ENCODE peak calls at places on chromosomes 7 and 10, in eight cellular contexts. N is transverse colon; R is stomach; P is CD4-positive, CD25-positive, alpha-beta regulatory T cell; M is A673; V is heart right ventricle; B is A549; X is left ventricle myocardium inferior. G is an unnamed sample. For H3K4me1 and H3K9me3, the result is how much of the 10 kb centered on the place peaks cover.

GRCh38 chr7:23981314-23981713 is 271.3 kb downstream of the STK31 start:
- DNase-seq in N (no peak), R (no peak), P (no peak), M (no peak), V (no peak), B (no peak), X (no peak), G (no peak)

GRCh38 chr7:40697653-40698052 is 562.8 kb downstream of the SUGCT start:
- DNase-seq in N (no peak), R (no peak), P (no peak), M (no peak), V (no peak), B (no peak), X (no peak), G (no peak)

GRCh38 chr10:110867807-110868465 is 3.8 kb upstream of the PDCD4 start:
- DNase-seq in N (no peak), R (no peak), P (no peak), M (no peak), V (no peak), B (no peak), X (no peak), G (no peak)

GRCh38 chr10:43043773-43044394 is 33.0 kb upstream of the RET start:
- DNase-seq in N (no peak), R (no peak), P (no peak), M (peak), V (no peak), B (no peak), X (no peak), G (no peak)

GRCh38 chr7:2296830-2297229 is 17.4 kb downstream of the SNX8 start:
- DNase-seq in N (no peak), R (no peak), P (no peak), M (no peak), V (no peak), B (no peak), X (no peak), G (no peak)

GRCh38 chr7:30237271-30237695 is 47.1 kb upstream of the ZNRF2 start:
- DNase-seq in N (no peak), R (no peak), P (no peak), M (no peak), V (no peak), B (no peak), X (no peak), G (no peak)

GRCh38 chr10:120503695-120504094 is 46.7 kb downstream of the PLPP4 start:
- DNase-seq in N (no peak), R (no peak), P (no peak), M (peak), V (no peak), B (no peak), X (no peak), G (no peak)

GRCh38 chr7:158829342-158830210 is at the start of gene ESYT2:
- DNase-seq in N (peak), R (peak), P (peak), M (peak), V (peak), B (peak), X (peak), G (peak)

GRCh38 chr7:30594055-30594539 is 581 bp upstream of the GARS1 start:
- DNase-seq in N (peak), R (no peak), P (no peak), M (no peak), V (peak), B (peak), X (peak), G (no peak)

GRCh38 chr10:121900443-121901174 is 27.2 kb downstream of the ATE1 start:
- DNase-seq in N (no peak), R (no peak), P (peak), M (peak), V (no peak), B (peak), X (no peak), G (no peak)

GRCh38 chr10:42781893-42782445 is 626 bp upstream of the BMS1 start:
- DNase-seq in N (peak), R (no peak), P (no peak), M (peak), V (no peak), B (no peak), X (no peak), G (no peak)

GRCh38 chr7:54904986-54905385 is 113.8 kb upstream of the EGFR start:
- DNase-seq in N (no peak), R (no peak), P (no peak), M (no peak), V (no peak), B (no peak), X (no peak), G (no peak)

GRCh38 chr7:34727464-34727995 is 69.5 kb downstream of the NPSR1 start:
- DNase-seq in N (no peak), R (no peak), P (no peak), M (no peak), V (no peak), B (no peak), X (no peak), G (no peak)

GRCh38 chr7:87398441-87398840 is 53.0 kb downstream of the CROT start:
- DNase-seq in N (no peak), R (no peak), P (no peak), M (no peak), V (no peak), B (no peak), X (no peak), G (no peak)

GRCh38 chr7:52270301-52270700 is 765.1 kb upstream of the POM121L12 start:
- DNase-seq in N (no peak), R (no peak), P (no peak), M (no peak), V (no peak), B (no peak), X (no peak), G (no peak)

GRCh38 chr10:132687181-132687892 is 98.6 kb downstream of the NKX6-2 start:
- DNase-seq in N (no peak), R (no peak), P (no peak), M (no peak), V (no peak), B (no peak), X (peak), G (no peak)

GRCh38 chr10:43196981-43197833 is 59.0 kb downstream of the CSGALNACT2 start:
- DNase-seq in N (no peak), R (peak), P (no peak), M (no peak), V (no peak), B (no peak), X (no peak), G (no peak)

GRCh38 chr7:132218876-132219275 is 357.4 kb downstream of the PLXNA4 start:
- DNase-seq in N (no peak), R (no peak), P (no peak), M (no peak), V (no peak), B (no peak), X (no peak), G (no peak)

GRCh38 chr7:129858490-129858889 is 94.3 kb downstream of the UBE2H start:
- DNase-seq in N (no peak), R (no peak), P (no peak), M (no peak), V (no peak), B (no peak), X (no peak), G (no peak)
- H3K4me1 ChIP-seq in N (under half), R (under half), P (under half), M (under half), V (half or more), B (under half), X (half or more), G (under half)

DNA sequence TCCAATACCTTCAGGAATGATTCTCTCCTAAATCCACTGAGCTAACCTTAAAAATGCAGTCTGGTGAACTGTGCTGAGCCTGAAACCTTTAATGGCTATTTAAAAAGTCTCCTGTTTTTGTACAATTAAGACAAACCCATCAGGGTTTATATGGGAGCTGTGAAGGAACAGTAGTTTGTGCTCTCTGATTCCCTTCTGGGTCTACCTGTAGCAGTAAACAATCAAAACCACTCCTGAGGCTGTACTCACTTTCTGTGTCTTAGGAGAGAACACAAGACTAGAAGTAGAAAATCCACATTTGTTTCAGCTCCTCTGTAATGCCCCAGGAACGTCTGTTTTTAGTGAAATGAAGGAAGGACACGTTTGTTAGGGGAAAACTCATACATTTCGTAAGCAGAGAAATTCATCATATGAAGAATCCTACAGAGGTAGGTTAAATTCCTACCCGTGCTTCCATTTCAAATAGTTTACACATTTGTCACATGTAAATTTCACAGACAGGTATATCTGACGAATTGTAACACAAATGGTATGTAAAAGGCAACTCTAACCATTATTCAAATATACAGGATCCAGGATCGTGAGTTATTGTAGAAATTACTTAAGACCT is 2.6 kb downstream of the CUX1 start:
- DNase-seq in N (no peak), R (no peak), P (no peak), M (no peak), V (no peak), B (no peak), X (no peak), G (no peak)
- H3K27ac ChIP-seq in N (no peak), R (no peak), P (no peak), M (no peak), V (peak), B (no peak), X (no peak), G (no peak)

GRCh38 chr10:79314761-79315601 is 32.3 kb upstream of the PPIF start:
- DNase-seq in N (no peak), R (no peak), P (no peak), M (no peak), V (no peak), B (no peak), X (no peak), G (no peak)

GRCh38 chr10:79319372-79319771 is 27.9 kb upstream of the PPIF start:
- DNase-seq in N (no peak), R (no peak), P (no peak), M (no peak), V (no peak), B (no peak), X (no peak), G (no peak)

GRCh38 chr10:79315602-79315920 is 31.7 kb upstream of the PPIF start:
- DNase-seq in N (no peak), R (no peak), P (no peak), M (no peak), V (no peak), B (no peak), X (no peak), G (no peak)

GRCh38 chr10:79318369-79318768 is 28.9 kb upstream of the PPIF start:
- DNase-seq in N (no peak), R (no peak), P (no peak), M (no peak), V (no peak), B (no peak), X (no peak), G (no peak)

GRCh38 chr10:79316671-79317431 is 30.4 kb upstream of the PPIF start:
- DNase-seq in N (no peak), R (no peak), P (no peak), M (peak), V (no peak), B (no peak), X (no peak), G (no peak)
- H3K9me3 ChIP-seq in N (under half), R (under half), P (under half), M (under half), V (under half), B (under half), X (under half), G (under half)

GRCh38 chr10:79137826-79138225 is 69.1 kb downstream of the ZMIZ1 start:
- DNase-seq in N (peak), R (no peak), P (peak), M (no peak), V (peak), B (no peak), X (peak), G (peak)

GRCh38 chr10:79140906-79141305 is 72.1 kb downstream of the ZMIZ1 start:
- DNase-seq in N (no peak), R (no peak), P (no peak), M (no peak), V (no peak), B (no peak), X (no peak), G (no peak)

GRCh38 chr10:79140083-79140793 is 71.5 kb downstream of the ZMIZ1 start:
- DNase-seq in N (no peak), R (no peak), P (no peak), M (no peak), V (no peak), B (no peak), X (no peak), G (no peak)

GRCh38 chr10:79138449-79139123 is 69.8 kb downstream of the ZMIZ1 start:
- DNase-seq in N (no peak), R (no peak), P (no peak), M (no peak), V (no peak), B (no peak), X (no peak), G (no peak)

GRCh38 chr10:79139124-79139835 is 70.5 kb downstream of the ZMIZ1 start:
- DNase-seq in N (peak), R (no peak), P (no peak), M (no peak), V (peak), B (no peak), X (peak), G (no peak)
- H3K4me1 ChIP-seq in N (under half), R (half or more), P (under half), M (under half), V (half or more), B (half or more), X (half or more), G (under half)

GRCh38 chr10:3963191-3963673 is 178.2 kb upstream of the KLF6 start:
- DNase-seq in N (peak), R (no peak), P (no peak), M (no peak), V (no peak), B (no peak), X (no peak), G (no peak)
- H3K27ac ChIP-seq in N (peak), R (peak), P (no peak), M (no peak), V (no peak), B (peak), X (no peak), G (no peak)

GRCh38 chr7:155635817-155636216 is 8.6 kb upstream of the RBM33 start:
- DNase-seq in N (no peak), R (no peak), P (no peak), M (no peak), V (no peak), B (no peak), X (no peak), G (no peak)
- H3K9me3 ChIP-seq in N (under half), R (under half), P (under half), M (half or more), V (half or more), B (half or more), X (under half), G (under half)

DNA sequence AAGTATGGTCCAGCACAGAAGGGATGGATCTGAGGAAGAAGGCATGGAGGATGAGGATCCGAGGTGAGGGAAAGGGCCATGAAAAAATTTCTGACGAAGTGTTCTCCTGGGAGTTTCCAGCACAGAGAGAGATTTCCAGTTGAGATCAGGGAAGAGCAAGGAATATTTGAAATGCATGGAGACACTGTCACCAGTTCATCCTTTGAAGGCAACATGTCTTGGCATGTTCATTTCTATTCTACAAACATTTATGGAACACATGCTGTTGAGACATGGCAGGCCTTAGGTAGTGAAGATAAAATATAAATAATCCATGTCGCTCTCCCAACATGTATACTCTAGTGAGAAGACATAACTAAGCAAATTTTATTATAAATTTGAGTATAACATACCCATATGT is 234.0 kb upstream of the TCF7L2 start:
- DNase-seq in N (no peak), R (no peak), P (no peak), M (no peak), V (no peak), B (no peak), X (no peak), G (no peak)
- H3K4me1 ChIP-seq in N (under half), R (under half), P (under half), M (under half), V (under half), B (under half), X (under half), G (under half)

GRCh38 chr10:72733989-72734388 is 42.0 kb downstream of the MCU start:
- DNase-seq in N (no peak), R (no peak), P (no peak), M (no peak), V (no peak), B (no peak), X (no peak), G (no peak)

GRCh38 chr10:72736881-72737280 is 44.9 kb downstream of the MCU start:
- DNase-seq in N (no peak), R (no peak), P (no peak), M (no peak), V (no peak), B (no peak), X (no peak), G (no peak)

GRCh38 chr10:72735288-72735926 is 43.5 kb downstream of the MCU start:
- DNase-seq in N (no peak), R (no peak), P (no peak), M (no peak), V (no peak), B (no peak), X (no peak), G (no peak)

GRCh38 chr10:72738476-72738875 is 46.5 kb downstream of the MCU start:
- DNase-seq in N (no peak), R (no peak), P (no peak), M (no peak), V (no peak), B (no peak), X (no peak), G (no peak)

GRCh38 chr10:72736176-72736795 is 44.3 kb downstream of the MCU start:
- DNase-seq in N (no peak), R (no peak), P (no peak), M (peak), V (no peak), B (peak), X (no peak), G (no peak)
- H3K27ac ChIP-seq in N (peak), R (peak), P (no peak), M (no peak), V (peak), B (no peak), X (peak), G (no peak)